ENCODE peak calls at places on chromosomes 12 and 14, in four cellular contexts. One of them, this sample, is unnamed.

GRCh38 chr12:52629251-52630103 is 11.1 kb upstream of the KRT73 start:
- DNase-seq in glomerular endothelial cell: no peak
- DNase-seq in right lobe of liver: no peak
- DNase-seq in Caco-2: no peak
- DNase-seq in this sample: no peak

GRCh38 chr12:99413751-99414150 is 233.8 kb upstream of the GARIN6 start:
- DNase-seq in glomerular endothelial cell: no peak
- DNase-seq in right lobe of liver: no peak
- DNase-seq in Caco-2: no peak
- DNase-seq in this sample: no peak

GRCh38 chr14:91317381-91318313 is 73.1 kb upstream of the GPR68 start:
- DNase-seq in glomerular endothelial cell: no peak
- DNase-seq in right lobe of liver: peak
- DNase-seq in Caco-2: no peak
- DNase-seq in this sample: no peak

GRCh38 chr14:69712637-69713088 is 54.3 kb upstream of the SRSF5 start:
- DNase-seq in glomerular endothelial cell: no peak
- DNase-seq in right lobe of liver: no peak
- DNase-seq in Caco-2: no peak
- DNase-seq in this sample: no peak

GRCh38 chr12:123094349-123095073 is 56.4 kb downstream of the PITPNM2 start:
- DNase-seq in glomerular endothelial cell: no peak
- DNase-seq in right lobe of liver: peak
- DNase-seq in Caco-2: peak
- DNase-seq in this sample: peak

GRCh38 chr12:92786045-92786444 is 83.3 kb downstream of the PLEKHG7 start:
- DNase-seq in glomerular endothelial cell: no peak
- DNase-seq in right lobe of liver: no peak
- DNase-seq in Caco-2: no peak
- DNase-seq in this sample: no peak

GRCh38 chr12:1839464-1839863 is 19.1 kb downstream of the LRTM2 start:
- DNase-seq in glomerular endothelial cell: no peak
- DNase-seq in right lobe of liver: no peak
- DNase-seq in Caco-2: no peak
- DNase-seq in this sample: no peak

GRCh38 chr12:4273651-4274395 is at the start of gene CCND2:
- DNase-seq in glomerular endothelial cell: no peak
- DNase-seq in right lobe of liver: peak
- DNase-seq in Caco-2: peak
- DNase-seq in this sample: no peak

GRCh38 chr12:10759657-10760056 is 36.5 kb upstream of the YBX3 start:
- DNase-seq in glomerular endothelial cell: no peak
- DNase-seq in right lobe of liver: no peak
- DNase-seq in Caco-2: no peak
- DNase-seq in this sample: no peak

GRCh38 chr12:122880155-122880605 is 15.7 kb downstream of the VPS37B start:
- DNase-seq in glomerular endothelial cell: no peak
- DNase-seq in right lobe of liver: no peak
- DNase-seq in Caco-2: no peak
- DNase-seq in this sample: no peak

GRCh38 chr14:99432491-99432890 is 48.2 kb downstream of the SETD3 start:
- DNase-seq in glomerular endothelial cell: no peak
- DNase-seq in right lobe of liver: no peak
- DNase-seq in Caco-2: no peak
- DNase-seq in this sample: no peak

GRCh38 chr14:86646688-86647687 is 1117.0 kb downstream of the FLRT2 start:
- DNase-seq in glomerular endothelial cell: no peak
- DNase-seq in right lobe of liver: no peak
- DNase-seq in Caco-2: no peak
- DNase-seq in this sample: no peak

GRCh38 chr12:52676163-52676562 is 4.0 kb downstream of the KRT1 start:
- DNase-seq in glomerular endothelial cell: no peak
- DNase-seq in right lobe of liver: no peak
- DNase-seq in Caco-2: no peak
- DNase-seq in this sample: no peak

GRCh38 chr14:33808187-33808586 is 142.7 kb downstream of the EGLN3 start:
- DNase-seq in glomerular endothelial cell: no peak
- DNase-seq in right lobe of liver: no peak
- DNase-seq in Caco-2: no peak
- DNase-seq in this sample: no peak

GRCh38 chr12:48997719-48998496 is 1.3 kb downstream of the DDN start:
- DNase-seq in glomerular endothelial cell: no peak
- DNase-seq in right lobe of liver: no peak
- DNase-seq in Caco-2: peak
- DNase-seq in this sample: peak

GRCh38 chr14:36315159-36315853 is 5.1 kb downstream of the MBIP start:
- DNase-seq in glomerular endothelial cell: no peak
- DNase-seq in right lobe of liver: no peak
- DNase-seq in Caco-2: no peak
- DNase-seq in this sample: no peak

GRCh38 chr14:105117710-105118385 is 50.7 kb downstream of the JAG2 start:
- DNase-seq in glomerular endothelial cell: no peak
- DNase-seq in right lobe of liver: no peak
- DNase-seq in Caco-2: no peak
- DNase-seq in this sample: no peak

GRCh38 chr14:67260114-67260513 is 18.9 kb downstream of the PALS1 start:
- DNase-seq in glomerular endothelial cell: no peak
- DNase-seq in right lobe of liver: no peak
- DNase-seq in Caco-2: no peak
- DNase-seq in this sample: no peak

This sample was measured in HuH-7.5.